ENCODE peak calls at places on chromosomes 1 and 21, in nine cellular contexts. O is fibroblast of pulmonary artery, C is heart left ventricle, P is breast epithelium, S is Karpas-422, N is heart right ventricle, Y is hepatocyte, Z is coronary artery, G is tibial nerve. V is an unnamed sample.
A peak's percentile ranks its signal among the peaks of the same experiment; 100 is the strongest.

GRCh38 chr1:150968491-150968890 is 6.1 kb downstream of the CERS2 start:
- DNase-seq in C (no peak), P (no peak), S (no peak), O (no peak), G (no peak), N (no peak), Z (no peak), Y (no peak), V (no peak)

GRCh38 chr1:76073471-76073870 is 1.1 kb upstream of the ST6GALNAC3 start:
- DNase-seq in S (no peak), Y (peak; percentile 44), G (no peak), N (no peak), O (peak; percentile 82), P (no peak), Z (no peak), C (no peak), V (no peak)

GRCh38 chr1:41284121-41284520 is 42.0 kb upstream of the SCMH1 start:
- DNase-seq in G (no peak), N (no peak), P (no peak), S (no peak), C (no peak), Z (no peak), Y (no peak), O (no peak), V (no peak)

GRCh38 chr1:228174482-228175315 is 9.1 kb downstream of the IBA57 start:
- DNase-seq in N (no peak), G (no peak), Z (peak; percentile 73), P (no peak), S (no peak), Y (no peak), O (no peak), C (no peak), V (peak; percentile 57)

GRCh38 chr1:62068302-62068936 is 126.2 kb upstream of the L1TD1 start:
- DNase-seq in Y (no peak), S (no peak), P (no peak), C (peak; percentile 21), Z (no peak), O (no peak), N (peak; percentile 30), G (no peak), V (no peak)

GRCh38 chr1:34715139-34715538 is 39.7 kb upstream of the GJB5 start:
- DNase-seq in N (no peak), P (no peak), G (no peak), Y (no peak), Z (no peak), S (no peak), O (no peak), C (no peak), V (no peak)

GRCh38 chr1:207054476-207054875 is 1.4 kb downstream of the PFKFB2 start:
- DNase-seq in Y (no peak), G (no peak), O (no peak), S (no peak), P (no peak), N (no peak), C (no peak), Z (no peak), V (no peak)

GRCh38 chr1:117229217-117229616 is 18.5 kb upstream of the VTCN1 start:
- DNase-seq in C (no peak), P (no peak), Y (no peak), Z (no peak), O (no peak), N (no peak), S (no peak), G (no peak), V (no peak)

GRCh38 chr1:199075792-199076191 is 437.0 kb downstream of the PTPRC start:
- DNase-seq in O (no peak), Z (no peak), C (no peak), S (no peak), P (no peak), Y (no peak), G (no peak), N (no peak), V (no peak)

GRCh38 chr1:115537415-115537814 is 104.4 kb upstream of the VANGL1 start:
- DNase-seq in Z (no peak), S (no peak), G (no peak), C (no peak), Y (no peak), N (no peak), O (no peak), P (no peak), V (no peak)

GRCh38 chr21:31545036-31545435 is 114.5 kb upstream of the SOD1 start:
- DNase-seq in Z (no peak), P (no peak), O (no peak), Y (no peak), S (no peak), N (no peak), C (no peak), G (no peak), V (no peak)

GRCh38 chr1:9363061-9363471 is 70.4 kb downstream of the SPSB1 start:
- DNase-seq in S (no peak), O (no peak), G (no peak), P (no peak), Y (no peak), N (no peak), C (no peak), Z (no peak), V (no peak)

GRCh38 chr1:181936768-181937581 is 124.5 kb downstream of the ZNF648 start:
- DNase-seq in Z (no peak), N (peak; percentile 15), C (peak; percentile 11), O (no peak), P (no peak), Y (peak; percentile 83), G (no peak), S (peak; percentile 83), V (no peak)

DNA sequence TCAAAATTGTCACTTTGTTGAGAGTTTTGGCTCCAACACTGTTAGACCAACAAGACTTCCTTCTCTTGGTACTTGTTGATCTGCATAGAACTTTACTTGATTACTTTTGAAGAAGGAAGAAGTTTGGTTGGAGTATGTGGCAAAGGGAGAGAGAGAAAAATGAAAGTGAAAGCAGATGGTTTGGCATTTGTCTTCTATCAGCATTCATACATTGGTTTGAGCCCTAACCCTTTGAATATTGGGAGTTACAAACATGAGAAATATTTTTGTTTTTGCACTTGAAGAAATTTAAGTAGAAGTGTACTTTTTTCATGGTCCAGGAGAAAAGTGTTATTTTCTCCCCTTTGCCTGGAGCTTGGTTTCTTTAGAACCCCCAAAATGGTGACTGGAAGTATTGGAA is 169.8 kb downstream of the ADGRL4 start:
- DNase-seq in N (no peak), S (no peak), Y (no peak), P (no peak), Z (no peak), O (peak; percentile 28), C (no peak), G (no peak), V (peak; percentile 3)
- H3K4me3 ChIP-seq in N (no peak overlapping the region), S (no peak overlapping the region), Y (no peak overlapping the region), P (peak overlapping the region; percentile 7), Z (no peak overlapping the region), O (no peak overlapping the region), C (no peak overlapping the region), G (no peak overlapping the region), V (peak overlapping the region; percentile 46)

GRCh38 chr1:57424231-57425027 is 569 bp upstream of the DAB1 start:
- DNase-seq in Z (no peak), G (no peak), P (no peak), Y (peak; percentile 76), N (peak; percentile 27), C (peak; percentile 28), O (peak; percentile 19), S (no peak), V (no peak)

GRCh38 chr1:57421366-57421765 is 2.5 kb downstream of the DAB1 start:
- DNase-seq in P (no peak), N (no peak), C (no peak), G (no peak), O (no peak), Y (no peak), Z (no peak), S (no peak), V (no peak)

GRCh38 chr1:57422271-57423134 is 1.4 kb downstream of the DAB1 start:
- DNase-seq in N (no peak), O (peak; percentile 10), S (no peak), Z (no peak), Y (peak; percentile 65), P (no peak), C (peak; percentile 7), G (no peak), V (no peak)

GRCh38 chr1:57423135-57424131 is at the start of gene DAB1:
- DNase-seq in G (no peak), P (no peak), C (peak; percentile 8), Y (peak; percentile 64), N (no peak), Z (no peak), O (no peak), S (no peak), V (no peak)
- H3K4me3 ChIP-seq in G (peak within 1 kb of the TSS; percentile 34), P (peak within 1 kb of the TSS; percentile 61), C (peak within 1 kb of the TSS; percentile 53), Y (peak within 1 kb of the TSS; percentile 46), N (peak within 1 kb of the TSS; percentile 64), Z (peak within 1 kb of the TSS; percentile 67), O (peak within 1 kb of the TSS; percentile 21), S (no peak within 1 kb of the TSS), V (no peak within 1 kb of the TSS)

DNA sequence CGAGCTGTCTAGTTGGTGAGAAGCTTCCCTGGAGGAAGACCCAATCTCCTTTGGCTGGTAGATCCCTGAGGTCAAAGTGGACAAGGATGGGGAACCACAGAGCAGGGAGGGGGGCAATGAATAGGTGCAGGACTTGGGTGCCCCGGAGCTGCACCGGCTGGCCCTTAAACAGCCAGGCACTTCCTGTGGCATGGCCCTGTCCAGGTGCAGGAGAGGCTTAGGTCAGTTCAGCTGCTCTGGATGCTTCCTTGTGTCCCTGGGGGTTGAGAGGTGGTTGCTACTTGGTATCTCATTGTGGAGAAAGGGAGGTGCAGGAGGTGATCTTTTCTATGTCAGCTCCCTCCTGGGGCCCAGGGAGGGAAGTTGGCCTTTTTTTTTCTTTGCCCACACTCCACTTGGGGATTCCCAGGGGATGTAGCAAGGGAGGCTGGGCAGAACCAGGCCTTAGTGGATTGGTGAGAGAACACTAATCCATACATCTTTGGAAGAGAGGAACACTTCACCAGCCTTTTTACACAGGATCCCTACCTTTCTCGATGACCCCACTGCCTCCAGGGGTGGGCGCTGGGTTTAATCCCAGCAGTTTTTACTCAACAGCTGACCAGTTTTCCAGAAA is 1.2 kb upstream of the ST3GAL3 start:
- DNase-seq in O (no peak), G (no peak), C (no peak), N (no peak), S (peak; percentile 62), Y (peak; percentile 16), Z (no peak), P (no peak), V (no peak)
- H3K4me3 ChIP-seq in O (no peak overlapping the region), G (no peak overlapping the region), C (peak overlapping the region; percentile 71), N (peak overlapping the region; percentile 89), S (peak overlapping the region; percentile 96), Y (no peak overlapping the region), Z (no peak overlapping the region), P (peak overlapping the region; percentile 88), V (peak overlapping the region; percentile 58)

DNA sequence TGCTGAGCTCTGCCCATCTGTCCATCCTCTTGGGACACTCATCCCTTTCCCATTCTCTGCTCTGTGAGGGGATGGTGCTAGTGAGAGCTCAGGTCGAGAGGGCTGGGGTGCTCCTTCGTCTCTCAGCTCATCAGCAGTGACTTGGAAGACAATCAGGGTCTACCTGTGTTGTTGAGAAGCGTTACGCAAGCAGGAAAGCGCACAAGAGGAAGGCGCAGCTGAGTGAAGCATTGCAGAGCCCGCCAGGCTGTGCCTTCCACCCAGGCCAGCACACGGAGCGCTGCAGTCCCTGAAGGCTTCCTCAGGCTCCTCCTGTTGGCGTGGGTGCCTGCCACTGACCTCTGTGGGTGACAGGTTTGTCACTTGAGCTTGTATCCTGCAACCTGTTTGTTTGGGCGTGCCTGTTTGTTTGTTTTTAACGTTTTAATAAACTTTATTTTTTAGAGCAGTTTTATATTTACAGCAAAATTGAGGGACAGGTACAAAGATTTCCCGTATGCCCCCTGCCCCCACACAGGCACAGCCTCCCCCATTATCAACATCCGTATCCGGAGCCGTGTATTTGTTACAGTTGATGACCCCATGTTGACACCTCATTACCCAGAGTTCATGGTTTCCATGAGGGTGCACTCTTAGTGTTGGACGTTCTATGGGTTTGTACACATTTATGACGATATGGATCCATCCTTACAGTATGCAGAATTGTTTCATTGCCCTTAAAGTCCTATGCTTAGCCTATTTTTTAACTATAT is 36.7 kb downstream of the ADARB1 start:
- DNase-seq in S (peak; percentile 55), C (no peak), N (no peak), P (no peak), O (no peak), Y (no peak), G (no peak), Z (peak; percentile 41), V (no peak)
- H3K4me3 ChIP-seq in S (no peak overlapping the region), C (no peak overlapping the region), N (no peak overlapping the region), P (no peak overlapping the region), O (no peak overlapping the region), Y (no peak overlapping the region), G (no peak overlapping the region), Z (no peak overlapping the region), V (no peak overlapping the region)